ENCODE peak calls at places on chromosome 2, in nine cellular contexts. Q is HCT116, F is tibial nerve, G is fibroblast of lung, L is Peyer's patch, H is ovary, B is endodermal cell, P is testis, Z is breast epithelium. W is an unnamed sample. For H3K4me1, the result is how much of the 10 kb centered on the place peaks cover.

GRCh38 chr2:128384956-128385355 is 66.3 kb upstream of the HS6ST1 start:
- DNase-seq in Q (no peak), F (no peak), G (no peak), L (no peak), H (peak), B (no peak), P (no peak), Z (no peak), W (no peak)

GRCh38 chr2:9178905-9179571 is 27.6 kb upstream of the ASAP2 start:
- DNase-seq in Q (no peak), F (peak), G (peak), L (peak), H (peak), B (no peak), P (peak), Z (no peak), W (peak)

GRCh38 chr2:101152195-101153076 is 1.3 kb upstream of the TBC1D8 start:
- DNase-seq in Q (peak), F (peak), G (peak), L (peak), H (peak), B (peak), P (peak), Z (no peak), W (no peak)

GRCh38 chr2:99481941-99482340 is 7.9 kb downstream of the REV1 start:
- DNase-seq in Q (no peak), F (no peak), G (peak), L (peak), H (no peak), B (peak), P (no peak), Z (no peak), W (no peak)

GRCh38 chr2:201257381-201257940 is 2.9 kb upstream of the CASP8 start:
- DNase-seq in Q (no peak), F (no peak), G (no peak), L (peak), H (no peak), B (peak), P (no peak), Z (no peak), W (peak)

GRCh38 chr2:233439191-233439590 is 84.9 kb downstream of the DGKD start:
- DNase-seq in Q (no peak), F (no peak), G (no peak), L (no peak), H (peak), B (no peak), P (peak), Z (no peak), W (no peak)

GRCh38 chr2:7539760-7540159 is 622.5 kb downstream of the RNF144A start:
- DNase-seq in Q (no peak), F (no peak), G (no peak), L (no peak), H (no peak), B (no peak), P (no peak), Z (no peak), W (no peak)

GRCh38 chr2:188202777-188203176 is 88.9 kb upstream of the GULP1 start:
- DNase-seq in Q (no peak), F (no peak), G (no peak), L (no peak), H (no peak), B (no peak), P (no peak), Z (no peak), W (no peak)

GRCh38 chr2:19536136-19536535 is 177.7 kb upstream of the OSR1 start:
- DNase-seq in Q (no peak), F (no peak), G (no peak), L (no peak), H (no peak), B (peak), P (no peak), Z (no peak), W (peak)

GRCh38 chr2:238716585-238716984 is 131.3 kb upstream of the TWIST2 start:
- DNase-seq in Q (no peak), F (peak), G (no peak), L (no peak), H (no peak), B (peak), P (peak), Z (no peak), W (no peak)

GRCh38 chr2:159564081-159564480 is 52.3 kb downstream of the BAZ2B start:
- DNase-seq in Q (no peak), F (no peak), G (no peak), L (no peak), H (no peak), B (no peak), P (no peak), Z (no peak), W (no peak)

GRCh38 chr2:189412330-189412953 is 28.8 kb upstream of the WDR75 start:
- DNase-seq in Q (peak), F (no peak), G (peak), L (peak), H (peak), B (peak), P (peak), Z (no peak), W (no peak)

GRCh38 chr2:191064590-191064989 is 50.6 kb upstream of the STAT1 start:
- DNase-seq in Q (no peak), F (no peak), G (no peak), L (no peak), H (no peak), B (no peak), P (no peak), Z (no peak), W (no peak)

GRCh38 chr2:64700133-64700809 is 46.6 kb upstream of the SERTAD2 start:
- DNase-seq in Q (no peak), F (no peak), G (peak), L (no peak), H (no peak), B (no peak), P (no peak), Z (no peak), W (no peak)

GRCh38 chr2:39007875-39008504 is 112.9 kb downstream of the SOS1 start:
- DNase-seq in Q (no peak), F (no peak), G (no peak), L (no peak), H (no peak), B (peak), P (no peak), Z (no peak), W (no peak)

GRCh38 chr2:47539228-47539627 is 136.3 kb downstream of the MSH2 start:
- DNase-seq in Q (no peak), F (no peak), G (no peak), L (no peak), H (no peak), B (no peak), P (no peak), Z (no peak), W (no peak)

GRCh38 chr2:66966631-66967030 is 430.5 kb upstream of the ETAA1 start:
- DNase-seq in Q (no peak), F (no peak), G (no peak), L (no peak), H (no peak), B (no peak), P (no peak), Z (no peak), W (no peak)

GRCh38 chr2:221649045-221649444 is 76.9 kb upstream of the EPHA4 start:
- DNase-seq in Q (no peak), F (peak), G (peak), L (no peak), H (no peak), B (no peak), P (peak), Z (no peak), W (no peak)

GRCh38 chr2:157644776-157645175 is 16.1 kb upstream of the ACVR1C start:
- DNase-seq in Q (no peak), F (no peak), G (no peak), L (no peak), H (no peak), B (no peak), P (no peak), Z (no peak), W (no peak)

GRCh38 chr2:239267411-239267941 is 133.3 kb downstream of the HDAC4 start:
- DNase-seq in Q (peak), F (peak), G (peak), L (peak), H (peak), B (no peak), P (peak), Z (no peak), W (peak)

GRCh38 chr2:63856302-63856600 is 14.6 kb downstream of the UGP2 start:
- DNase-seq in Q (no peak), F (no peak), G (no peak), L (peak), H (no peak), B (no peak), P (no peak), Z (no peak), W (no peak)

GRCh38 chr2:196123679-196124373 is 47.6 kb downstream of the STK17B start:
- DNase-seq in Q (no peak), F (no peak), G (peak), L (no peak), H (no peak), B (no peak), P (no peak), Z (no peak), W (no peak)

GRCh38 chr2:136305517-136306192 is 187.7 kb upstream of the CXCR4 start:
- DNase-seq in Q (no peak), F (no peak), G (no peak), L (no peak), H (no peak), B (no peak), P (no peak), Z (no peak), W (no peak)

GRCh38 chr2:205683179-205683978 is 1.1 kb downstream of the NRP2 start:
- DNase-seq in Q (no peak), F (no peak), G (peak), L (no peak), H (no peak), B (peak), P (no peak), Z (no peak), W (peak)
- H3K4me1 ChIP-seq in Q (under half), F (under half), G (under half), L (under half), H (under half), B (under half), P (under half), Z (under half), W (under half)

DNA sequence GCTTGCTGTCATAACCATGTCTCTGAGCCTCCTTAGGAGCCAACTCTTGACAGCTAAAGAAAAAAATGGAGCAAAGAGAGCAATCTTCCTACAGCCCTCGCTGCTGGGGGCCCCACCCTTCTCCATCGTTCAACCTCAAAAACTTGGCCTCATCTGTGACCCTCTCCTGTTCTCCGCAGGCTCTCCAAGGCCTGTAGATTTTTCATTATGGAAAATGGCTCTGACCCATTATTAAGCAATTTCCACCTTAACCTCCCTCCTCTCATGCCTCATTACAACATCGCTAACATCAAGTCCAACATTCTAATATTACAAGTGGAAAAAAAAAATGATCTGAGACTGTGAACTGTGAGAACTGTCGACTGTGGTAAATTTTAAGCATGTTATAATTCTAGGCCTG is 98.7 kb downstream of the SLC8A1 start:
- DNase-seq in Q (no peak), F (peak), G (peak), L (no peak), H (peak), B (no peak), P (no peak), Z (no peak), W (no peak)
- H3K27ac ChIP-seq in Q (no peak), F (no peak), G (no peak), L (peak), H (no peak), B (no peak), P (no peak), Z (no peak), W (no peak)

DNA sequence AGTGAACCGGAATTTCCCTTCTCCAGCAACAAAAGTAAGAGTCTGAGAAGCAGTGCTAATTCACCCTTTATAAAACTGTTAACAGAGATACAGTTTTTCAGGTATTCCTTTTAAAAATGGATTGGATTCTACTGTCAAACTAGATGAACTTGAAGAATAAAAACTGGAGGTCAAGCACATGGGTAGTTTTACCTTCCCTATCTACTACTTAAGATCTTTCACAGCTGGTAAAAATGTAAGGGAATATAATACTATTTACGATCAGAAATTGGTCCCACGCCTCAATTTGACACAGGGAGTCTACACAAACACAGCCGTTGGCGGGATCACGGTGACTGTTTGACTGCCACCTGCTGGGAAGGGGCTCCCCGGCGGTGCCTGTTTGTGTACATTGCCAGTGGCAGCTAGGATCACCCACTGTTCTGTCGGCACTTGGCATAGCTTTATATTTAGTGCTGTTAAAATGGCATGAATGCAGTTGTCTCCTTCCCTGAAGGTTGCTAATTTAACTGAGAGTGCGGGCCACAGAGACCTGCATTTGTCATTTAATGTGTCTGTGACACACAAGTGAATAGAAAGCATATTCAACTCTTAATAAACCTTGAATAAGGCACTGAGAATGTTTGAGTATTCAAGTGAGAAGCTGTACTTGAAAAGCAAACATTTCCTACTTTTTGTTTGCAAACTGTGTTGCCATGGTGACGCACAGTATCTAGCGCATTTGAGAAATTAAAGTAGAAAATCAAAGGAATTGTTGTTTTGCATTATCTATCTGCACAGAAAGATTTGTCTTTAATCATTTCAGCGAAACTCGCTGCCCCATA is 59.6 kb downstream of the ABCG8 start:
- DNase-seq in Q (no peak), F (no peak), G (peak), L (peak), H (no peak), B (peak), P (no peak), Z (peak), W (no peak)
- TF ChIP-seq CTCF in Q (peak), F (no peak), G (peak), L (peak), H (no peak), B (no peak), P (no peak), Z (no peak), W (peak)

GRCh38 chr2:36960005-36960675 is 6.2 kb downstream of the STRN start:
- DNase-seq in Q (no peak), F (no peak), G (no peak), L (no peak), H (no peak), B (no peak), P (no peak), Z (no peak), W (no peak)

GRCh38 chr2:36964496-36965058 is 1.8 kb downstream of the STRN start:
- DNase-seq in Q (no peak), F (no peak), G (no peak), L (no peak), H (no peak), B (no peak), P (no peak), Z (no peak), W (no peak)

GRCh38 chr2:36963106-36963505 is 3.2 kb downstream of the STRN start:
- DNase-seq in Q (no peak), F (no peak), G (no peak), L (no peak), H (no peak), B (peak), P (no peak), Z (no peak), W (peak)

GRCh38 chr2:36963734-36964133 is 2.6 kb downstream of the STRN start:
- DNase-seq in Q (no peak), F (no peak), G (no peak), L (no peak), H (no peak), B (no peak), P (no peak), Z (no peak), W (no peak)

GRCh38 chr2:36960773-36961172 is 5.6 kb downstream of the STRN start:
- DNase-seq in Q (no peak), F (no peak), G (no peak), L (no peak), H (no peak), B (no peak), P (no peak), Z (no peak), W (no peak)
- H3K4me1 ChIP-seq in Q (under half), F (under half), G (under half), L (under half), H (under half), B (under half), P (under half), Z (under half), W (under half)

GRCh38 chr2:5697554-5697953 is 5.4 kb downstream of the SOX11 start:
- DNase-seq in Q (no peak), F (no peak), G (no peak), L (no peak), H (no peak), B (no peak), P (no peak), Z (no peak), W (no peak)

GRCh38 chr2:5696741-5697521 is 4.7 kb downstream of the SOX11 start:
- DNase-seq in Q (no peak), F (no peak), G (peak), L (no peak), H (no peak), B (peak), P (no peak), Z (no peak), W (no peak)

GRCh38 chr2:5696351-5696740 is 4.2 kb downstream of the SOX11 start:
- DNase-seq in Q (no peak), F (no peak), G (peak), L (no peak), H (no peak), B (no peak), P (no peak), Z (no peak), W (no peak)

GRCh38 chr2:5694016-5694690 is 2.0 kb downstream of the SOX11 start:
- DNase-seq in Q (no peak), F (no peak), G (peak), L (no peak), H (no peak), B (peak), P (no peak), Z (no peak), W (no peak)

DNA sequence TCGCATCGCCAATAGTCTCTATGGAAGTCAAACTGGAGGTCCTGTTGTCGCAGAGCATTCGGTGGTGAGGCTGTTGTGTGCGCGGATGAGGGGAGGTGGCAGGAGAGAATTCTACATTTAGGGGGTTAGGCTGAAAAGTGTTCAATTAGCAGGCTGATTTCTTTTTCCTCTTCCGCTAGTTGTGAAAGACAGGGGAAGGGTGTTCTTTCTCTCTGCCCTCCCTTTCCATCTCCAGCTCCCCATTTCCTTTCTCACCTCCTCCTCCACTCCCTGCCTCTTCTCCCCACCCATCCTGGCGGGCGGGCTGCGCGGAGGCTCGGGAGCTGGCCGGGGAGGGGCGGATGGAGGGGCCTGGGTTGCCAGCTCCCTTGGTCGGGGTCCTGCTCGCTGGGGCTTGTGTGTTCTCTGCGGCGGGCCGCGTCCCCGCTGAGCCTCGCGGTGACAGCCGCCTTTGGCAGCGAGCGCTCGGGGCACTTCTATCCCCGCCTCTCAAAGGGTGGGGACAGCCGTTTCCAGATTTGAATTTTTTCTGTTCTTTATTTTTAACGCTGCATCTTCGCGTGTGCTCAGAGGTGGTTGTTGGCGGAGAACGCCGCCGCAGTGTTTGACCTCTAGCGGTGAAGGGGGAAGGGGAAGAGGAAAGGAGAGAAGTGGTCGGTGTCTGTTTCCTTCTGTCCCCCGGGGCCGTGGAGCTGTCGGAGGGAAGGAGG is 3.6 kb downstream of the SOX11 start:
- DNase-seq in Q (no peak), F (no peak), G (peak), L (no peak), H (no peak), B (peak), P (no peak), Z (no peak), W (peak)
- H3K27ac ChIP-seq in Q (no peak), F (no peak), G (peak), L (no peak), H (no peak), B (peak), P (no peak), Z (peak), W (peak)

GRCh38 chr2:180677200-180677599 is 303.2 kb upstream of the UBE2E3 start:
- DNase-seq in Q (no peak), F (no peak), G (no peak), L (no peak), H (no peak), B (no peak), P (no peak), Z (no peak), W (peak)

GRCh38 chr2:180679693-180680092 is 300.7 kb upstream of the UBE2E3 start:
- DNase-seq in Q (no peak), F (no peak), G (no peak), L (no peak), H (no peak), B (peak), P (no peak), Z (no peak), W (no peak)

GRCh38 chr2:180675170-180675569 is 305.2 kb upstream of the UBE2E3 start:
- DNase-seq in Q (no peak), F (no peak), G (no peak), L (no peak), H (no peak), B (no peak), P (no peak), Z (no peak), W (peak)

GRCh38 chr2:180677928-180678327 is 302.5 kb upstream of the UBE2E3 start:
- DNase-seq in Q (no peak), F (no peak), G (no peak), L (no peak), H (no peak), B (no peak), P (no peak), Z (no peak), W (peak)

GRCh38 chr2:180676520-180676919 is 303.9 kb upstream of the UBE2E3 start:
- DNase-seq in Q (no peak), F (no peak), G (no peak), L (no peak), H (no peak), B (no peak), P (no peak), Z (no peak), W (no peak)
- TF ChIP-seq CTCF in Q (no peak), F (no peak), G (no peak), L (no peak), H (no peak), B (no peak), P (no peak), Z (no peak), W (no peak)

DNA sequence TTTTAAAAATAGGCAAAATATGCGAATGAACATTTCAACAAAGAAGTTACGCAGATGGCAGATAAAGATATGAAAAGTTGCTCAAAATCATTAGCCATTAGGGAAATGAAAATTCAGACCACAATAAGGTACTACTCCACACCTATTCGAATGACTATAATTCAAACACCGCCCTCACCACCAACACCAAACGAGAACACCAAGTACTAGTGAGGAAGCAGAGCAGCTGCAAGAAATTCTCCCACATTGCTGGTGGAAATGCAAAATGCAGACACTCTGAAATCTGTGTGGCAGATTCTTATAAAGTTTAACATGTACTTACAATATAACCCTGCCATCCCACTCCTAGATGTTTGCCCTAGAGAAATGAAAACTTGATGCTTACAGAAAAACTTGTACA is 17.3 kb upstream of the PRKCE start:
- DNase-seq in Q (no peak), F (no peak), G (no peak), L (no peak), H (no peak), B (no peak), P (no peak), Z (no peak), W (no peak)
- H3K4me1 ChIP-seq in Q (under half), F (under half), G (under half), L (under half), H (under half), B (under half), P (under half), Z (under half), W (under half)

W was measured in foreskin keratinocyte.